ENCODE peak calls at places on chromosomes 3 and 15, in nine cellular contexts. One of them, this sample, is unnamed.

GRCh38 chr3:157406376-157406775 is 30.3 kb upstream of the PTX3 start:
- DNase-seq in CD8-positive, alpha-beta memory T cell: no peak
- DNase-seq in breast epithelium: no peak
- DNase-seq in BJ: no peak
- DNase-seq in CD4-positive, alpha-beta memory T cell: no peak
- DNase-seq in RWPE1: no peak
- DNase-seq in hepatic stellate cell: no peak
- DNase-seq in stimulated activated CD8-positive, alpha-beta memory T cell treated with anti-CD3 and anti-CD28 coated beads, Interleukin-15, amount 100 ng/mL, for 1 hour: no peak
- DNase-seq in neuronal stem cell: no peak
- DNase-seq in this sample: no peak

GRCh38 chr3:77620009-77620408 is 580.1 kb downstream of the ROBO2 start:
- DNase-seq in neuronal stem cell: no peak
- DNase-seq in CD4-positive, alpha-beta memory T cell: no peak
- DNase-seq in breast epithelium: no peak
- DNase-seq in CD8-positive, alpha-beta memory T cell: no peak
- DNase-seq in RWPE1: no peak
- DNase-seq in stimulated activated CD8-positive, alpha-beta memory T cell treated with anti-CD3 and anti-CD28 coated beads, Interleukin-15, amount 100 ng/mL, for 1 hour: no peak
- DNase-seq in BJ: peak
- DNase-seq in hepatic stellate cell: no peak
- DNase-seq in this sample: no peak

GRCh38 chr3:71998995-71999673 is 214.2 kb upstream of the PROK2 start:
- DNase-seq in neuronal stem cell: no peak
- DNase-seq in hepatic stellate cell: peak
- DNase-seq in RWPE1: peak
- DNase-seq in CD4-positive, alpha-beta memory T cell: no peak
- DNase-seq in breast epithelium: no peak
- DNase-seq in BJ: peak
- DNase-seq in stimulated activated CD8-positive, alpha-beta memory T cell treated with anti-CD3 and anti-CD28 coated beads, Interleukin-15, amount 100 ng/mL, for 1 hour: no peak
- DNase-seq in CD8-positive, alpha-beta memory T cell: no peak
- DNase-seq in this sample: no peak

GRCh38 chr3:74603292-74603691 is 11.2 kb downstream of the CNTN3 start:
- DNase-seq in neuronal stem cell: no peak
- DNase-seq in breast epithelium: no peak
- DNase-seq in RWPE1: no peak
- DNase-seq in BJ: no peak
- DNase-seq in stimulated activated CD8-positive, alpha-beta memory T cell treated with anti-CD3 and anti-CD28 coated beads, Interleukin-15, amount 100 ng/mL, for 1 hour: no peak
- DNase-seq in hepatic stellate cell: no peak
- DNase-seq in CD4-positive, alpha-beta memory T cell: no peak
- DNase-seq in CD8-positive, alpha-beta memory T cell: no peak
- DNase-seq in this sample: no peak

GRCh38 chr15:81303241-81304225 is 20.4 kb downstream of the STARD5 start:
- DNase-seq in neuronal stem cell: no peak
- DNase-seq in CD4-positive, alpha-beta memory T cell: peak
- DNase-seq in stimulated activated CD8-positive, alpha-beta memory T cell treated with anti-CD3 and anti-CD28 coated beads, Interleukin-15, amount 100 ng/mL, for 1 hour: no peak
- DNase-seq in breast epithelium: no peak
- DNase-seq in RWPE1: no peak
- DNase-seq in hepatic stellate cell: no peak
- DNase-seq in CD8-positive, alpha-beta memory T cell: no peak
- DNase-seq in BJ: no peak
- DNase-seq in this sample: peak

GRCh38 chr15:90519688-90520087 is 10.0 kb upstream of the CRTC3 start:
- DNase-seq in CD8-positive, alpha-beta memory T cell: no peak
- DNase-seq in stimulated activated CD8-positive, alpha-beta memory T cell treated with anti-CD3 and anti-CD28 coated beads, Interleukin-15, amount 100 ng/mL, for 1 hour: no peak
- DNase-seq in RWPE1: peak
- DNase-seq in hepatic stellate cell: peak
- DNase-seq in BJ: no peak
- DNase-seq in CD4-positive, alpha-beta memory T cell: no peak
- DNase-seq in neuronal stem cell: no peak
- DNase-seq in breast epithelium: no peak
- DNase-seq in this sample: no peak

GRCh38 chr3:193711964-193712598 is 119.1 kb downstream of the OPA1 start:
- DNase-seq in CD4-positive, alpha-beta memory T cell: no peak
- DNase-seq in stimulated activated CD8-positive, alpha-beta memory T cell treated with anti-CD3 and anti-CD28 coated beads, Interleukin-15, amount 100 ng/mL, for 1 hour: no peak
- DNase-seq in hepatic stellate cell: no peak
- DNase-seq in RWPE1: no peak
- DNase-seq in BJ: no peak
- DNase-seq in neuronal stem cell: peak
- DNase-seq in breast epithelium: peak
- DNase-seq in CD8-positive, alpha-beta memory T cell: no peak
- DNase-seq in this sample: no peak

GRCh38 chr3:60301142-60301541 is 950.1 kb downstream of the FHIT start:
- DNase-seq in stimulated activated CD8-positive, alpha-beta memory T cell treated with anti-CD3 and anti-CD28 coated beads, Interleukin-15, amount 100 ng/mL, for 1 hour: no peak
- DNase-seq in BJ: no peak
- DNase-seq in RWPE1: peak
- DNase-seq in hepatic stellate cell: no peak
- DNase-seq in neuronal stem cell: no peak
- DNase-seq in CD4-positive, alpha-beta memory T cell: no peak
- DNase-seq in CD8-positive, alpha-beta memory T cell: no peak
- DNase-seq in breast epithelium: no peak
- DNase-seq in this sample: no peak

GRCh38 chr15:37682304-37682703 is 252.1 kb upstream of the TMCO5A start:
- DNase-seq in RWPE1: peak
- DNase-seq in stimulated activated CD8-positive, alpha-beta memory T cell treated with anti-CD3 and anti-CD28 coated beads, Interleukin-15, amount 100 ng/mL, for 1 hour: no peak
- DNase-seq in BJ: no peak
- DNase-seq in hepatic stellate cell: no peak
- DNase-seq in CD8-positive, alpha-beta memory T cell: no peak
- DNase-seq in CD4-positive, alpha-beta memory T cell: no peak
- DNase-seq in breast epithelium: no peak
- DNase-seq in neuronal stem cell: no peak
- DNase-seq in this sample: no peak

GRCh38 chr3:15983232-15983631 is 185.5 kb upstream of the ANKRD28 start:
- DNase-seq in neuronal stem cell: peak
- DNase-seq in hepatic stellate cell: peak
- DNase-seq in stimulated activated CD8-positive, alpha-beta memory T cell treated with anti-CD3 and anti-CD28 coated beads, Interleukin-15, amount 100 ng/mL, for 1 hour: no peak
- DNase-seq in breast epithelium: no peak
- DNase-seq in RWPE1: peak
- DNase-seq in CD4-positive, alpha-beta memory T cell: no peak
- DNase-seq in BJ: peak
- DNase-seq in CD8-positive, alpha-beta memory T cell: no peak
- DNase-seq in this sample: no peak